ENCODE peak calls at places on chromosomes 11 and 22, in six cellular contexts. S is GM12878, X is SK-N-SH, A is K562, Q is H1, R is HepG2. M is an unnamed sample.

GRCh38 chr11:130070109-130070828 is 575 bp downstream of the APLP2 start:
- DNase-seq in S (no peak), X (peak; percentile 80), A (peak; percentile 62), Q (peak; percentile 59), R (no peak), M (no peak)

GRCh38 chr22:24517446-24517845 is 22.3 kb downstream of the UPB1 start:
- DNase-seq in S (no peak), X (no peak), A (no peak), Q (no peak), R (no peak), M (no peak)

GRCh38 chr22:37107779-37108621 is 1.5 kb downstream of the TMPRSS6 start:
- DNase-seq in S (no peak), X (no peak), A (no peak), Q (no peak), R (peak; percentile 68), M (no peak)

GRCh38 chr22:35552186-35552842 is 11.7 kb downstream of the RASD2 start:
- DNase-seq in S (no peak), X (peak; percentile 87), A (peak; percentile 91), Q (peak; percentile 94), R (peak; percentile 23), M (peak; percentile 53)

GRCh38 chr11:47359162-47359561 is 6.7 kb upstream of the MYBPC3 start:
- DNase-seq in S (no peak), X (no peak), A (no peak), Q (no peak), R (no peak), M (no peak)

GRCh38 chr22:32534252-32535215 is 59.9 kb downstream of the FBXO7 start:
- DNase-seq in S (no peak), X (no peak), A (no peak), Q (no peak), R (peak; percentile 87), M (no peak)

GRCh38 chr11:130580372-130580771 is 131.9 kb downstream of the ADAMTS15 start:
- DNase-seq in S (no peak), X (no peak), A (no peak), Q (no peak), R (no peak), M (peak; percentile 60)

GRCh38 chr11:45333506-45333971 is 47.4 kb upstream of the SYT13 start:
- DNase-seq in S (no peak), X (peak; percentile 29), A (peak; percentile 86), Q (peak; percentile 55), R (peak; percentile 15), M (peak; percentile 52)

GRCh38 chr11:875769-876301 is 33.2 kb downstream of the TSPAN4 start:
- DNase-seq in S (no peak), X (no peak), A (peak; percentile 89), Q (no peak), R (no peak), M (no peak)

GRCh38 chr11:69286358-69287327 is 7.3 kb upstream of the MYEOV start:
- DNase-seq in S (no peak), X (no peak), A (no peak), Q (no peak), R (no peak), M (no peak)

GRCh38 chr22:43861529-43861928 is 784 bp downstream of the SULT4A1 start:
- DNase-seq in S (no peak), X (peak; percentile 48), A (no peak), Q (no peak), R (no peak), M (no peak)

GRCh38 chr11:12122083-12122482 is 11.7 kb downstream of the MICAL2 start:
- DNase-seq in S (no peak), X (no peak), A (peak; percentile 53), Q (peak; percentile 58), R (peak; percentile 32), M (peak; percentile 48)

GRCh38 chr22:38261478-38261803 is 11.4 kb downstream of the TMEM184B start:
- DNase-seq in S (no peak), X (no peak), A (no peak), Q (no peak), R (no peak), M (no peak)

GRCh38 chr11:36452987-36453386 is 57.1 kb downstream of the TRAF6 start:
- DNase-seq in S (no peak), X (no peak), A (no peak), Q (no peak), R (peak; percentile 34), M (no peak)

GRCh38 chr11:123386746-123387510 is 43.1 kb upstream of the GRAMD1B start:
- DNase-seq in S (no peak), X (no peak), A (no peak), Q (no peak), R (no peak), M (no peak)

GRCh38 chr11:123122341-123122740 is 60.4 kb upstream of the HSPA8 start:
- DNase-seq in S (no peak), X (peak; percentile 48), A (no peak), Q (no peak), R (no peak), M (peak; percentile 50)

GRCh38 chr11:1074244-1075221 is at the start of gene MUC2:
- DNase-seq in S (no peak), X (no peak), A (no peak), Q (peak; percentile 45), R (no peak), M (no peak)

GRCh38 chr11:126914941-126915340 is 85.6 kb downstream of the KIRREL3 start:
- DNase-seq in S (no peak), X (no peak), A (no peak), Q (no peak), R (no peak), M (no peak)

GRCh38 chr22:37175414-37176144 is 12.5 kb downstream of the C1QTNF6 start:
- DNase-seq in S (no peak), X (peak; percentile 8), A (no peak), Q (no peak), R (no peak), M (no peak)

GRCh38 chr11:38553033-38553432 is 1955.0 kb upstream of the RAG2 start:
- DNase-seq in S (no peak), X (no peak), A (no peak), Q (no peak), R (no peak), M (no peak)

GRCh38 chr11:124301482-124301881 is 12.3 kb downstream of the OR8D1 start:
- DNase-seq in S (no peak), X (no peak), A (no peak), Q (no peak), R (no peak), M (no peak)

GRCh38 chr11:57792060-57792541 is 30.5 kb downstream of the CTNND1 start:
- DNase-seq in S (peak; percentile 93), X (no peak), A (no peak), Q (no peak), R (no peak), M (no peak)

GRCh38 chr22:48855013-48855412 is 972.7 kb downstream of the BRD1 start:
- DNase-seq in S (no peak), X (no peak), A (no peak), Q (no peak), R (no peak), M (no peak)

GRCh38 chr11:94586546-94586945 is 19.4 kb downstream of the PIWIL4 start:
- DNase-seq in S (no peak), X (no peak), A (no peak), Q (no peak), R (no peak), M (no peak)

GRCh38 chr11:100815787-100816330 is 128.8 kb downstream of the ARHGAP42 start:
- DNase-seq in S (no peak), X (no peak), A (no peak), Q (no peak), R (no peak), M (no peak)

GRCh38 chr11:68449951-68450350 is 10.6 kb upstream of the PPP6R3 start:
- DNase-seq in S (no peak), X (no peak), A (no peak), Q (no peak), R (no peak), M (no peak)

GRCh38 chr22:26848244-26848920 is 191.0 kb downstream of the MIAT start:
- DNase-seq in S (no peak), X (no peak), A (no peak), Q (peak; percentile 26), R (no peak), M (no peak)

GRCh38 chr11:207213-208176 is at the start of the genes BET1L and RIC8A:
- DNase-seq in S (peak; percentile 94), X (peak; percentile 98), A (peak; percentile 92), Q (peak; percentile 99), R (peak; percentile 95), M (peak; percentile 99)

GRCh38 chr22:30114356-30114755 is 34.1 kb downstream of the HORMAD2 start:
- DNase-seq in S (no peak), X (no peak), A (no peak), Q (no peak), R (no peak), M (no peak)

GRCh38 chr11:65560555-65561418 is 2.6 kb upstream of the LTBP3 start:
- DNase-seq in S (no peak), X (peak; percentile 84), A (no peak), Q (peak; percentile 83), R (no peak), M (peak; percentile 86)
- TF ChIP-seq CHD2 in S (no peak), X (peak; percentile 24), A (no peak), Q (no peak), R (no peak), M (no peak)

GRCh38 chr11:64717268-64717578 is 5.8 kb downstream of the NRXN2 start:
- DNase-seq in S (no peak), X (no peak), A (no peak), Q (no peak), R (no peak), M (no peak)

GRCh38 chr11:64718780-64719124 is 4.2 kb downstream of the NRXN2 start:
- DNase-seq in S (no peak), X (no peak), A (no peak), Q (no peak), R (no peak), M (no peak)

GRCh38 chr11:64716471-64717267 is 6.3 kb downstream of the NRXN2 start:
- DNase-seq in S (no peak), X (peak; percentile 77), A (no peak), Q (no peak), R (no peak), M (no peak)

GRCh38 chr11:64719406-64719805 is 3.6 kb downstream of the NRXN2 start:
- DNase-seq in S (no peak), X (no peak), A (no peak), Q (no peak), R (no peak), M (no peak)

GRCh38 chr11:64718084-64718779 is 4.8 kb downstream of the NRXN2 start:
- DNase-seq in S (no peak), X (no peak), A (no peak), Q (no peak), R (no peak), M (no peak)
- H3K4me1 ChIP-seq in S (peaks cover 7% of the 10 kb centered on the region), X (no peaks in the 10 kb centered on the region), A (peaks cover 21% of the 10 kb centered on the region), Q (peaks cover 4% of the 10 kb centered on the region), R (no peaks in the 10 kb centered on the region), M (peaks cover 3% of the 10 kb centered on the region)

GRCh38 chr11:73396985-73397384 is 20.8 kb downstream of the RELT start:
- DNase-seq in S (no peak), X (no peak), A (no peak), Q (no peak), R (no peak), M (no peak)
- TF ChIP-seq CHD2 in S (no peak), X (no peak), A (no peak), Q (no peak), R (no peak), M (no peak)

DNA sequence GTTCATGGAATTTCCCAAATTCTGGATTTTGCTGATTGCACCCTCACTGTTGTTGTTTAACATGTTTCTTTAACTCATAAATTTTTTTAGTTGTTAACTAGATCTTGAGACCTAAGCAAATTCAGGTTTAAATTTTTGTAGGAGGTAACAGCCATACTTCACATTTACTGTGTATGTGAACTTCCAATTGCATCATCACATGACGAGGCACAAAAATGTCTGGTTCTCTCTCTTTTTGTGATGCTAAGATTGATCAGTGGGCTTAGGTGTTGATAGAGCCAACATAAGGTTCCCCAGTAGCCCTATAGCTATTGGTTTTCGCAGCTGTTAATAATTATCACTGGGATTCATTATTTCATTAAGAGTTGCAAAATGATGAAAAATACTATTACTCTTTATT is 277.5 kb downstream of the TMEM135 start:
- DNase-seq in S (no peak), X (no peak), A (no peak), Q (no peak), R (no peak), M (no peak)
- H3K4me1 ChIP-seq in S (no peaks in the 10 kb centered on the region), X (peaks cover 6% of the 10 kb centered on the region), A (no peaks in the 10 kb centered on the region), Q (no peaks in the 10 kb centered on the region), R (no peaks in the 10 kb centered on the region), M (no peaks in the 10 kb centered on the region)